ENCODE peak calls at places on chromosome 17, in nine cellular contexts. S is tibial artery; X is MM.1S; V is spleen; P is heart left ventricle; R is CD8-positive, alpha-beta T cell; Q is endothelial cell; Y is GM06990; D is AG04450. L is an unnamed sample.

GRCh38 chr17:27535975-27536374 is 79.7 kb downstream of the KSR1 start:
- DNase-seq in S (no peak), X (no peak), V (no peak), P (no peak), R (no peak), Q (no peak), Y (no peak), D (no peak), L (no peak)

GRCh38 chr17:55965051-55965450 is 188.2 kb upstream of the ANKFN1 start:
- DNase-seq in S (no peak), X (no peak), V (no peak), P (no peak), R (no peak), Q (no peak), Y (no peak), D (no peak), L (no peak)

GRCh38 chr17:40511667-40512221 is 10.3 kb upstream of the TNS4 start:
- DNase-seq in S (peak; percentile 42), X (no peak), V (peak; percentile 35), P (no peak), R (no peak), Q (no peak), Y (no peak), D (no peak), L (no peak)

GRCh38 chr17:60158751-60159478 is 9.1 kb downstream of the CA4 start:
- DNase-seq in S (no peak), X (no peak), V (no peak), P (no peak), R (no peak), Q (no peak), Y (no peak), D (no peak), L (no peak)

GRCh38 chr17:17480593-17481148 is 3.9 kb downstream of the MED9 start:
- DNase-seq in S (no peak), X (no peak), V (no peak), P (no peak), R (no peak), Q (no peak), Y (no peak), D (no peak), L (no peak)

GRCh38 chr17:7750321-7750821 is 32.8 kb downstream of the DNAH2 start:
- DNase-seq in S (no peak), X (no peak), V (no peak), P (no peak), R (no peak), Q (no peak), Y (no peak), D (peak; percentile 55), L (no peak)

GRCh38 chr17:13725286-13725990 is 123.7 kb upstream of the HS3ST3A1 start:
- DNase-seq in S (no peak), X (no peak), V (no peak), P (no peak), R (no peak), Q (no peak), Y (no peak), D (no peak), L (no peak)

GRCh38 chr17:7354262-7354781 is 634 bp upstream of the TMEM95 start:
- DNase-seq in S (no peak), X (no peak), V (no peak), P (no peak), R (no peak), Q (no peak), Y (no peak), D (no peak), L (peak; percentile 64)

GRCh38 chr17:2613089-2613808 is 19.8 kb downstream of the PAFAH1B1 start:
- DNase-seq in S (no peak), X (no peak), V (no peak), P (no peak), R (no peak), Q (no peak), Y (no peak), D (no peak), L (no peak)

GRCh38 chr17:58109197-58109596 is 26.0 kb downstream of the DYNLL2 start:
- DNase-seq in S (no peak), X (no peak), V (no peak), P (no peak), R (no peak), Q (no peak), Y (no peak), D (no peak), L (no peak)

GRCh38 chr17:1997587-1998425 is 27.3 kb downstream of the RTN4RL1 start:
- DNase-seq in S (no peak), X (no peak), V (no peak), P (no peak), R (no peak), Q (no peak), Y (no peak), D (no peak), L (no peak)

GRCh38 chr17:76855105-76855504 is 13.1 kb upstream of the MGAT5B start:
- DNase-seq in S (no peak), X (no peak), V (no peak), P (no peak), R (no peak), Q (no peak), Y (no peak), D (no peak), L (no peak)

GRCh38 chr17:61294286-61294685 is 105.4 kb upstream of the TBX2 start:
- DNase-seq in S (no peak), X (no peak), V (no peak), P (no peak), R (no peak), Q (no peak), Y (no peak), D (no peak), L (no peak)

GRCh38 chr17:78797213-78797612 is 15.1 kb upstream of the CYTH1 start:
- DNase-seq in S (no peak), X (no peak), V (no peak), P (no peak), R (no peak), Q (no peak), Y (no peak), D (no peak), L (no peak)

GRCh38 chr17:71337903-71338302 is 782.9 kb upstream of the SOX9 start:
- DNase-seq in S (no peak), X (no peak), V (no peak), P (no peak), R (no peak), Q (no peak), Y (no peak), D (no peak), L (no peak)

GRCh38 chr17:29784661-29785060 is 145.4 kb downstream of the SSH2 start:
- DNase-seq in S (no peak), X (no peak), V (no peak), P (no peak), R (no peak), Q (no peak), Y (no peak), D (no peak), L (no peak)

GRCh38 chr17:32222621-32223020 is 43.0 kb upstream of the RHBDL3 start:
- DNase-seq in S (no peak), X (no peak), V (no peak), P (no peak), R (no peak), Q (no peak), Y (no peak), D (no peak), L (no peak)

DNA sequence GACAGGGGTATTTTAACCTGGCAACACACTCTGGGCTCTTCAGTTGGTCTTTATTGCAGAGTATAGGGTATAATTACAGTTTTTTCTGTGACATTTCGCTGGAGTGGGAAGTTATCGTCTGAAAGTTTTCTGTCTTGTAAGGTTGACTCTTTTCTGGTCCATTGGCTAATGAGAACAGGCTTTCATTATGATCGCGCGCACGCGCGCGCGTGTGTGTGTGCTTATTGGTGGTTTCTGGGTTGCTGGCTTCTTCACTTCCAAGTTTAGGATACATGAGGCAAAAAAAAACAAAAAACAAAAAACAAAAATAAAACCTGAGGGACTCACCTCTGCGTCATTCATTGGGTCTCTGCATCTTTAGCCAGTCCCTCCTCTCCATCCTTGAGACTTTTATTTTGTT is 68.7 kb upstream of the MYOCD start:
- DNase-seq in S (no peak), X (no peak), V (no peak), P (no peak), R (no peak), Q (no peak), Y (no peak), D (no peak), L (no peak)
- TF ChIP-seq CTCF in S (no peak), X (no peak), V (no peak), P (no peak), R (no peak), Q (no peak), Y (no peak), D (no peak), L (no peak)

DNA sequence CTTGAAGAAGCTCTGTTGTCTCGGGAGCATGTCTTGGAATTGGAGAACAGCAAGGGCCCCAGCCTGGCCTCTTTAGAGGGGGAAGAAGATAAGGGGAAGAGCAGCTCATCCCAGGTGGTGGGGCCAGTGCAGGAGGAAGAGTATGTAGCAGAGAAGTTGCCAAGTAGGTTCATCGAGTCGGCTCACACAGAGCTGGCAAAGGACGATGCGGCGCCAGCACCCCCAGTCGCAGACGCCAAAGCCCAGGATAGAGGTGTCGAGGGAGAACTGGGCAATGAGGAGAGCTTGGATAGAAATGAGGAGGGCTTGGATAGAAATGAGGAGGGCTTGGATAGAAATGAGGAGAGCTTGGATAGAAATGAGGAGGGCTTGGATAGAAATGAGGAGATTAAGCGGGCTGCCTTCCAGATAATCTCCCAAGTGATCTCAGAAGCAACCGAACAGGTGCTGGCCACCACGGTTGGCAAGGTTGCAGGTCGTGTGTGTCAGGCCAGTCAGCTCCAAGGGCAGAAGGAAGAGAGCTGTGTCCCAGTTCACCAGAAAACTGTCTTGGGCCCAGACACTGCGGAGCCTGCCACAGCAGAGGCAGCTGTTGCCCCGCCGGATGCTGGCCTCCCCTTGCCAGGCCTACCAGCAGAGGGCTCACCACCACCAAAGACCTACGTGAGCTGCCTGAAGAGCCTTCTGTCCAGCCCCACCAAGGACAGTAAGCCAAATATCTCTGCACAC is 21.2 kb downstream of the AKAP1 start:
- DNase-seq in S (no peak), X (no peak), V (no peak), P (no peak), R (no peak), Q (peak; percentile 48), Y (no peak), D (no peak), L (no peak)
- TF ChIP-seq CTCF in S (no peak), X (no peak), V (no peak), P (peak; percentile 51), R (no peak), Q (no peak), Y (peak; percentile 34), D (peak; percentile 16), L (peak; percentile 5)

GRCh38 chr17:34412534-34412933 is 49.5 kb upstream of the CCL1 start:
- DNase-seq in S (no peak), X (no peak), V (no peak), P (no peak), R (no peak), Q (no peak), Y (no peak), D (no peak), L (no peak)
- TF ChIP-seq CTCF in S (no peak), X (no peak), V (no peak), P (no peak), R (no peak), Q (no peak), Y (no peak), D (no peak), L (no peak)

DNA sequence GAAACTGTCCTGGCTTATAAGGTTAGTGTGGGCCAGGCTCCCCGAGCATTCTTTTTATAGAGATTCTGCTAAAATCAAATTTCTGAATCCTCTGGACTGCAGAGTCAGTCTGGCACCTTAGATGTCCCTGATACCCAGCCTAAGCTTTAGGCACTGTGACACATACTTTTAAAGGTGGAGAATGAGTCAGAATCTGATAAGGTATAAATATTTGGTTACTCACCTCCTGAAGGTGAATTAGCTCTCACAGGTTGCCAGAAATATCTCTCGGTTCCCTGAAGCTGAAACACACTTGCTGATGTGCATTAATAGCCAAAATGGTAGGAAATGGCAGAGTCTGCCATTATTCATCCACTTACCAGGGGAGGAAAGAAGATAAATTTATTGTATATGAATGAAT is 446.9 kb downstream of the UTP18 start:
- DNase-seq in S (no peak), X (no peak), V (no peak), P (no peak), R (no peak), Q (no peak), Y (no peak), D (no peak), L (no peak)
- TF ChIP-seq CTCF in S (no peak), X (no peak), V (no peak), P (no peak), R (no peak), Q (no peak), Y (no peak), D (no peak), L (no peak)